ENCODE peak calls at places on chromosome 3, in four cellular contexts. Z is right cardiac atrium, X is posterior cingulate gyrus, S is RPMI7951. C is an unnamed sample.

GRCh38 chr3:47661121-47661752 is 82.6 kb upstream of the CSPG5 start:
- DNase-seq in X (peak), S (peak), Z (no peak), C (no peak)

GRCh38 chr3:114380233-114380645 is 86.4 kb downstream of the TIGIT start:
- DNase-seq in S (peak), X (peak), Z (peak), C (no peak)

GRCh38 chr3:119211803-119212202 is 28.9 kb downstream of the B4GALT4 start:
- DNase-seq in Z (no peak), X (no peak), S (no peak), C (no peak)

GRCh38 chr3:160141485-160142185 is 83.6 kb upstream of the C3orf80 start:
- DNase-seq in Z (no peak), S (no peak), X (no peak), C (no peak)

GRCh38 chr3:9512456-9513045 is 41.1 kb downstream of the LHFPL4 start:
- DNase-seq in X (no peak), Z (no peak), S (no peak), C (no peak)

GRCh38 chr3:111737712-111738097 is 121.4 kb upstream of the PHLDB2 start:
- DNase-seq in X (no peak), S (peak), Z (no peak), C (peak)

GRCh38 chr3:100893590-100893989 is 99.6 kb downstream of the ABI3BP start:
- DNase-seq in X (no peak), Z (peak), S (peak), C (no peak)

GRCh38 chr3:66478923-66479322 is 21.9 kb downstream of the LRIG1 start:
- DNase-seq in Z (no peak), X (no peak), S (no peak), C (no peak)

GRCh38 chr3:141476033-141476432 is 10.8 kb upstream of the RASA2 start:
- DNase-seq in X (no peak), Z (no peak), S (no peak), C (no peak)

GRCh38 chr3:10192953-10193691 is 28.4 kb downstream of the IRAK2 start:
- DNase-seq in Z (no peak), X (no peak), S (peak), C (no peak)

GRCh38 chr3:197603317-197603933 is 47.7 kb upstream of the BDH1 start:
- DNase-seq in X (no peak), S (no peak), Z (no peak), C (no peak)

GRCh38 chr3:193772389-193772788 is 179.4 kb downstream of the OPA1 start:
- DNase-seq in S (no peak), Z (no peak), X (no peak), C (no peak)

GRCh38 chr3:104896624-104897023 is 470.1 kb upstream of the ALCAM start:
- DNase-seq in X (no peak), S (no peak), Z (no peak), C (no peak)

GRCh38 chr3:3772920-3773319 is 26.3 kb upstream of the LRRN1 start:
- DNase-seq in Z (peak), S (no peak), X (peak), C (peak)

GRCh38 chr3:69364354-69364753 is 21.5 kb downstream of the FRMD4B start:
- DNase-seq in Z (no peak), S (peak), X (no peak), C (peak)

GRCh38 chr3:62095080-62095479 is 278.3 kb downstream of the FEZF2 start:
- DNase-seq in Z (no peak), X (no peak), S (no peak), C (no peak)

GRCh38 chr3:169541528-169541927 is 122.0 kb downstream of the MECOM start:
- DNase-seq in S (no peak), Z (peak), X (peak), C (no peak)

GRCh38 chr3:120416868-120417267 is 33.9 kb downstream of the FSTL1 start:
- DNase-seq in Z (peak), X (no peak), S (no peak), C (no peak)

GRCh38 chr3:126807795-126808194 is 103.8 kb downstream of the CHCHD6 start:
- DNase-seq in S (no peak), Z (no peak), X (no peak), C (no peak)

GRCh38 chr3:25783661-25784512 is 644 bp upstream of the NGLY1 start:
- DNase-seq in S (peak), Z (peak), X (peak), C (peak)

GRCh38 chr3:61894988-61895935 is 333.9 kb downstream of the PTPRG start:
- DNase-seq in S (peak), Z (peak), X (no peak), C (peak)

GRCh38 chr3:115100172-115100571 is 46.9 kb downstream of the ZBTB20 start:
- DNase-seq in S (peak), Z (no peak), X (no peak), C (no peak)

GRCh38 chr3:10322355-10322715 is 1.4 kb upstream of the SEC13 start:
- DNase-seq in X (no peak), S (no peak), Z (no peak), C (peak)

GRCh38 chr3:38555149-38555840 is 59.2 kb downstream of the EXOG start:
- DNase-seq in X (peak), Z (no peak), S (no peak), C (no peak)

GRCh38 chr3:49469037-49469875 is 811 bp upstream of the DAG1 start:
- DNase-seq in Z (peak), X (peak), S (peak), C (no peak)

GRCh38 chr3:6799264-6799915 is 61.5 kb upstream of the GRM7 start:
- DNase-seq in S (no peak), Z (peak), X (no peak), C (peak)

GRCh38 chr3:121736112-121736511 is 13.4 kb downstream of the GOLGB1 start:
- DNase-seq in Z (no peak), X (no peak), S (no peak), C (no peak)